ENCODE peak calls at places on chromosomes 4 and X, in seven cellular contexts. T is HCT116, L is PC-3, O is GM23338, E is OCI-LY7, S is hepatocyte, R is SK-N-SH. D is an unnamed sample.
A peak's percentile ranks its signal among the peaks of the same experiment; 100 is the strongest.

GRCh38 chr4:84750260-84750955 is 167.5 kb downstream of the CDS1 start:
- DNase-seq in T (peak; percentile 12), L (peak; percentile 61), O (peak; percentile 67), E (peak; percentile 37), S (peak; percentile 72), R (peak; percentile 53), D (peak; percentile 56)

GRCh38 chr4:123748806-123749205 is 352.2 kb downstream of the SPRY1 start:
- DNase-seq in T (no peak), L (no peak), O (no peak), E (no peak), S (no peak), R (no peak), D (no peak)

GRCh38 chr4:127775843-127776242 is 6.3 kb upstream of the HSPA4L start:
- DNase-seq in T (no peak), L (no peak), O (no peak), E (no peak), S (no peak), R (no peak), D (no peak)

GRCh38 chr4:159227378-159227777 is 124.5 kb downstream of the RAPGEF2 start:
- DNase-seq in T (no peak), L (no peak), O (no peak), E (no peak), S (no peak), R (no peak), D (no peak)

GRCh38 chrX:97597954-97598353 is 714.2 kb downstream of the RPA4 start:
- DNase-seq in T (no peak), L (no peak), O (peak; percentile 40), E (no peak), S (no peak), R (no peak), D (peak; percentile 13)

GRCh38 chr4:47074836-47075235 is 43.5 kb downstream of the GABRB1 start:
- DNase-seq in T (no peak), L (no peak), O (no peak), E (no peak), S (no peak), R (no peak), D (no peak)

GRCh38 chr4:182231503-182231902 is 11.7 kb upstream of the TENM3 start:
- DNase-seq in T (no peak), L (no peak), O (no peak), E (no peak), S (no peak), R (no peak), D (no peak)

GRCh38 chr4:150078041-150078995 is at the start of gene DCLK2:
- DNase-seq in T (peak; percentile 21), L (peak; percentile 50), O (peak; percentile 73), E (no peak), S (peak; percentile 79), R (peak; percentile 95), D (peak; percentile 90)

GRCh38 chrX:12777670-12778069 is 13.5 kb upstream of the PRPS2 start:
- DNase-seq in T (no peak), L (no peak), O (no peak), E (no peak), S (no peak), R (no peak), D (peak; percentile 20)

GRCh38 chr4:138494931-138495330 is 252.8 kb upstream of the SLC7A11 start:
- DNase-seq in T (peak; percentile 13), L (peak; percentile 48), O (peak; percentile 80), E (no peak), S (no peak), R (no peak), D (peak; percentile 46)

GRCh38 chrX:119687661-119688413 is 5.1 kb downstream of the SEPTIN6 start:
- DNase-seq in T (no peak), L (no peak), O (no peak), E (peak; percentile 54), S (no peak), R (no peak), D (no peak)

GRCh38 chrX:387729-388128 is 1.0 kb upstream of the PPP2R3B start:
- DNase-seq in T (no peak), L (no peak), O (no peak), E (no peak), S (no peak), R (no peak), D (no peak)

GRCh38 chrX:66717926-66718325 is 79.0 kb upstream of the EDA2R start:
- DNase-seq in T (no peak), L (no peak), O (no peak), E (no peak), S (no peak), R (no peak), D (no peak)

GRCh38 chrX:48815266-48815665 is 11.0 kb upstream of the ERAS start:
- DNase-seq in T (no peak), L (no peak), O (no peak), E (no peak), S (no peak), R (no peak), D (no peak)

GRCh38 chrX:40244980-40245379 is 147.2 kb upstream of the BCOR start:
- DNase-seq in T (no peak), L (no peak), O (no peak), E (no peak), S (no peak), R (peak; percentile 68), D (peak; percentile 40)

GRCh38 chr4:89290727-89291126 is 16.9 kb downstream of the GPRIN3 start:
- DNase-seq in T (no peak), L (no peak), O (no peak), E (peak; percentile 38), S (no peak), R (no peak), D (no peak)

GRCh38 chrX:129953334-129953648 is 29.1 kb upstream of the BCORL1 start:
- DNase-seq in T (no peak), L (no peak), O (peak; percentile 24), E (no peak), S (no peak), R (no peak), D (no peak)

DNA sequence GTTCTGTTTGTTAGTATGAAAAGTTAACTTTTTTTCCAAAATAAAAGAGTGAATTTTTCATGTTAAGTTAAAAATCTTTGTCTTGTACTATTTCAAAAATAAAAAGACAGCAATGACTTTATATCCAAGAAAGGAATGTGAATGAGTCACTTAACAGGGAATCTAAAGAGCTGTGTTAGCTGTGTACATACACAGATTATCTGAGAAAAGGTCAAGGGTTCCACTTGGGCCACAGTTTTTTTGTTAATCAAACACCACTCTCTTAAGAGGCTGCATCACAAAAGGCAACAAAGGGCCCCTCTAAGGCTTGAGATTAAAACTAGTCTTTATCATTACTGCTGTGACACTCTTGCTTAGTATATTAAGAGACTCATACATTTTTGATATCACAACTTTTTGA is 82.1 kb downstream of the FIP1L1 start:
- DNase-seq in T (no peak), L (peak; percentile 64), O (no peak), E (no peak), S (peak; percentile 40), R (no peak), D (no peak)
- TF ChIP-seq EZH2phosphoT487 in T (no peak), L (no peak), O (no peak), E (no peak), S (no peak), R (no peak), D (no peak)

GRCh38 chr4:102599887-102600286 is 98.7 kb downstream of the NFKB1 start:
- DNase-seq in T (no peak), L (no peak), O (no peak), E (no peak), S (no peak), R (no peak), D (no peak)

GRCh38 chr4:102598759-102599379 is 97.7 kb downstream of the NFKB1 start:
- DNase-seq in T (no peak), L (peak; percentile 8), O (no peak), E (no peak), S (no peak), R (no peak), D (no peak)

GRCh38 chr4:102600689-102601088 is 99.5 kb downstream of the NFKB1 start:
- DNase-seq in T (no peak), L (no peak), O (no peak), E (no peak), S (no peak), R (no peak), D (no peak)

GRCh38 chr4:102598102-102598758 is 97.1 kb downstream of the NFKB1 start:
- DNase-seq in T (no peak), L (no peak), O (no peak), E (no peak), S (no peak), R (no peak), D (no peak)

GRCh38 chr4:102599455-102599854 is 98.3 kb downstream of the NFKB1 start:
- DNase-seq in T (no peak), L (no peak), O (no peak), E (no peak), S (no peak), R (no peak), D (no peak)
- TF ChIP-seq CTCF in T (no peak), L (no peak), O (no peak), E (no peak), S (no peak), R (no peak), D (no peak)

DNA sequence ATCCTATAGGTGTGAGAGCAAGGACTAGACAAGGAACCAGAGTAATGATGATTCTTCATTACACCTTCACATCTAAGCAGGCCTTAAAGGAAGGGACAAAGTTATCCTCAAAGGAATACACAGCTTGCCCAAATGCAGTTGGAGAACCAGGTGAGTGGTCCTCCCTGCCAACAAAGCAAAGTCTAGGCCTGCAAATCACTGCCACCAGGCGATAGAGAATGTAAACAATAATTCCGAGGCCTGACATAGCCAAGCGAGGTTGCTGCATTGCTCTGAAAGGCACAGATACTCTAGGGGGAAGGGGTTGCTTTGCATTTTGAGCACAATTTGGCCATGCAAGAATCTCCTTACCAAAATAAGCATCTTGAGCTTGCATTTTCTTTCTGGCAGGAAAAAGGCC is 178.2 kb upstream of the FAT1 start:
- DNase-seq in T (no peak), L (no peak), O (no peak), E (no peak), S (no peak), R (no peak), D (no peak)
- H3K4me3 ChIP-seq in T (no peak overlapping the region), L (no peak overlapping the region), O (no peak overlapping the region), E (no peak overlapping the region), S (no peak overlapping the region), R (no peak overlapping the region), D (no peak overlapping the region)

GRCh38 chr4:28313729-28314713 is 1453.4 kb downstream of the STIM2 start:
- DNase-seq in T (no peak), L (peak; percentile 2), O (no peak), E (no peak), S (no peak), R (no peak), D (no peak)
- TF ChIP-seq EZH2phosphoT487 in T (no peak), L (no peak), O (no peak), E (no peak), S (no peak), R (no peak), D (no peak)